ENCODE peak calls at places on chromosome 6, in six cellular contexts. U is H1, B is GM12878, A is HepG2, L is GM12892, H is K562. X is an unnamed sample.

GRCh38 chr6:79872986-79873385 is 74.4 kb downstream of the ELOVL4 start:
- DNase-seq in U (no peak), B (no peak), A (no peak), L (no peak), H (no peak), X (no peak)

GRCh38 chr6:56864171-56864616 is 90.7 kb upstream of the BEND6 start:
- DNase-seq in U (no peak), B (no peak), A (no peak), L (no peak), H (no peak), X (no peak)

GRCh38 chr6:136403166-136403980 is 113.7 kb upstream of the BCLAF1 start:
- DNase-seq in U (no peak), B (no peak), A (no peak), L (no peak), H (peak; percentile 44), X (no peak)

GRCh38 chr6:88119769-88120168 is 46.4 kb downstream of the CNR1 start:
- DNase-seq in U (no peak), B (no peak), A (peak; percentile 4), L (no peak), H (no peak), X (no peak)

GRCh38 chr6:56223995-56224394 is 23.4 kb downstream of the COL21A1 start:
- DNase-seq in U (no peak), B (no peak), A (no peak), L (no peak), H (no peak), X (no peak)

GRCh38 chr6:51528556-51528955 is 558.9 kb downstream of the PKHD1 start:
- DNase-seq in U (no peak), B (no peak), A (no peak), L (no peak), H (no peak), X (no peak)

GRCh38 chr6:143064996-143065683 is 4.5 kb downstream of the AIG1 start:
- DNase-seq in U (no peak), B (no peak), A (peak; percentile 96), L (no peak), H (no peak), X (no peak)

GRCh38 chr6:140744648-140745320 is 1370.3 kb upstream of the CITED2 start:
- DNase-seq in U (no peak), B (no peak), A (no peak), L (peak; percentile 0), H (no peak), X (no peak)

GRCh38 chr6:155228549-155229166 is 35.2 kb upstream of the CLDN20 start:
- DNase-seq in U (no peak), B (no peak), A (no peak), L (no peak), H (no peak), X (no peak)

GRCh38 chr6:93784794-93785757 is 365.7 kb upstream of the EPHA7 start:
- DNase-seq in U (no peak), B (no peak), A (no peak), L (no peak), H (no peak), X (no peak)

GRCh38 chr6:130961148-130961547 is 101.9 kb downstream of the EPB41L2 start:
- DNase-seq in U (no peak), B (peak; percentile 57), A (no peak), L (no peak), H (no peak), X (no peak)

GRCh38 chr6:169962604-169963469 is 211.4 kb downstream of the ERMARD start:
- DNase-seq in U (peak; percentile 39), B (no peak), A (no peak), L (no peak), H (no peak), X (no peak)

GRCh38 chr6:15945593-15946159 is 183.2 kb upstream of the MYLIP start:
- DNase-seq in U (no peak), B (no peak), A (no peak), L (no peak), H (no peak), X (no peak)

GRCh38 chr6:125066140-125066539 is 87.4 kb upstream of the TPD52L1 start:
- DNase-seq in U (no peak), B (no peak), A (no peak), L (no peak), H (no peak), X (no peak)

GRCh38 chr6:45156075-45156474 is 172.1 kb upstream of the RUNX2 start:
- DNase-seq in U (no peak), B (peak; percentile 76), A (no peak), L (peak; percentile 9), H (peak; percentile 15), X (peak; percentile 21)

GRCh38 chr6:27894839-27895762 is 17.1 kb downstream of the OR2B2 start:
- DNase-seq in U (no peak), B (peak; percentile 66), A (peak; percentile 85), L (no peak), H (peak; percentile 71), X (no peak)

GRCh38 chr6:110147870-110148269 is 31.6 kb downstream of the WASF1 start:
- DNase-seq in U (no peak), B (no peak), A (no peak), L (no peak), H (no peak), X (no peak)

GRCh38 chr6:126811307-126811706 is 307.2 kb upstream of the RSPO3 start:
- DNase-seq in U (no peak), B (no peak), A (no peak), L (no peak), H (no peak), X (no peak)
- TF ChIP-seq TAF1 in U (no peak), B (no peak), A (no peak), L (no peak), H (no peak), X (no peak)

GRCh38 chr6:18600236-18600635 is 213.1 kb downstream of the RNF144B start:
- DNase-seq in U (no peak), B (no peak), A (no peak), L (no peak), H (no peak), X (no peak)
- TF ChIP-seq POLR2A in U (no peak), B (no peak), A (no peak), L (no peak), H (no peak), X (no peak)

GRCh38 chr6:13545885-13546284 is 28.5 kb upstream of the SIRT5 start:
- DNase-seq in U (no peak), B (no peak), A (no peak), L (no peak), H (no peak), X (no peak)

GRCh38 chr6:13541496-13541895 is 32.9 kb upstream of the SIRT5 start:
- DNase-seq in U (no peak), B (no peak), A (no peak), L (no peak), H (no peak), X (no peak)

GRCh38 chr6:13548500-13549210 is 25.7 kb upstream of the SIRT5 start:
- DNase-seq in U (no peak), B (no peak), A (peak; percentile 60), L (no peak), H (no peak), X (no peak)

GRCh38 chr6:13539572-13539971 is 34.8 kb upstream of the SIRT5 start:
- DNase-seq in U (no peak), B (no peak), A (no peak), L (no peak), H (no peak), X (no peak)

DNA sequence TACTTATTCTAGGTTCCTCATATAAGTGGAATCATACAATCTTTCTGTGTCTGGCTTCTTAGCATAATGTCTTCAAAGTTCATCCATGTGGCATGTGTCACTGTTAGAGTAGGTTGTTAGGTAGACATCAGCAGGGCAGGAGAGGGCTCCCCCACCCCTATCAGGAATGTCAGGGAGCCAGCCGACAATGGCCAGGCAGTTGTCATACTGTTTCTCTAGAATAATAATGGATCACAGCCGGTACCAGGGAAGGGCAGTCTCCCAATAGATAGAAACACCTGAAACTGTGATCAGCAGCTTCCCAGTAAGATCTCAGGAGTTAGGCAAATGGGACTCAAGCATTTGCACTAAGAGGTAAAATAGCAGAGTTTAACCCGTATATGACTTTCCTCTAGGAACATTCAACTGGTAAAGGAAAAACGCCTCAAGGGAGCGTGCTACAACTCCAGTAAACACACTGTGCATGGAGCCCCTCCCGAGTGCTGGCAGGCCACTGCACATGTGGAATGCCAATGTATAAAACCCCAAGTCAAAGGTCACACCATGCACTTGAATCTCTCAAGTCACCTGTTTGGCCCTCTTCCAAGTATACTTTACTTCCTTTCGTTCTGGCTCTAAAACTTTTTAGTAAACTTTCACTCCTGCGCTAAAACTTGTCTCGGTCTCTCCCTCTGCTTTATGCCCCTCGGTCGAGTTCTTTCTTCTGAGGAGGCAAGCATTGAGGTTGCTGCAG is 29.8 kb upstream of the SIRT5 start:
- DNase-seq in U (no peak), B (no peak), A (no peak), L (no peak), H (no peak), X (no peak)
- TF ChIP-seq TAF1 in U (no peak), B (no peak), A (no peak), L (no peak), H (no peak), X (no peak)

DNA sequence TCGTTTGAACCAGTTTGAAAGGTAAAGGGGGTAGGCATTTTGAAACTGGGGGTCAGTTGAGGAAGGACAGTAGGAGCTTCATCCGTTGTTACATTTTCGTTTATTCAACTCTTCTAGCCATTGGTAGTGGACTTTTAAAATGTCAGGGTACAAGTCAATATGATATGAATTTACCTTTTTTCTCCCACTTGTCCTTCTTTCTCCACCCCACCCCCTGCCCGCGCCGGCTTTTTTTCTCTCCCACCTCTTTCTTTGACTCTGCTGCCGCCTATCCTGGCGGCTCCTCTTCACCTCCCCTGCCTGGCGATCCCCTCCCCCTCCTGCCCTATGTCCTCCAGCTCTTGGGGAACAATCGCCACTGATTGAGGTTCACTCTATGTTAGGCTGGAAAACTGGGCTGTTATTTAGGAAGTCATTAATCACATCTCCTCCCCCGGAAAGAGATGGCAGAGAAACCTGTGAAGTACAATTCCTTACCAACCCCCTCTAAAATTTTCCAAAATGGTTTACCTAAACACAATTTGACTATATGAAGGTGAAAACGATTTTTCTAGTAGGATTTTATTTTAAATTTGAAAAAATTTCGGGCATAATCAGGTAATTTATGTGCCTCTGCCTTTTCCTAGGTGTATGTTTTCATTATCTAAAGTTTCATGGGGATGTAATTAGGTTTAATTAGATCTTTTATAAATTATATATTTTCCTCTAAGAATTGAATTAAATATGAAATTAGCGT is 812 bp upstream of the LIN28B start:
- DNase-seq in U (peak; percentile 79), B (no peak), A (peak; percentile 78), L (no peak), H (peak; percentile 80), X (no peak)
- TF ChIP-seq POLR2A in U (peak; percentile 81), B (no peak), A (peak; percentile 29), L (no peak), H (peak; percentile 71), X (no peak)

GRCh38 chr6:31792741-31793140 is 2.8 kb downstream of the VARS1 start:
- DNase-seq in U (no peak), B (no peak), A (no peak), L (no peak), H (peak; percentile 38), X (no peak)
- TF ChIP-seq TAF1 in U (no peak), B (no peak), A (no peak), L (no peak), H (no peak), X (no peak)

X was measured in GM12891.